ENCODE peak calls at places on chromosomes 7 and 10, in nine cellular contexts. G is GM23248; E is spleen; D is effector memory CD4-positive, alpha-beta T cell; N is cardiac muscle cell; A is body of pancreas; B is CD8-positive, alpha-beta memory T cell; C is IMR-90; K is adipocyte. M is an unnamed sample. For H3K27me3 and H3K36me3, the result is how much of the 10 kb centered on the place peaks cover.

GRCh38 chr10:89355373-89355772 is 22.5 kb upstream of the IFIT1B start:
- DNase-seq in B (no peak), N (peak), G (peak), D (no peak), A (no peak), K (no peak), C (peak), E (no peak), M (no peak)

GRCh38 chr7:50205011-50205410 is 99.5 kb upstream of the IKZF1 start:
- DNase-seq in E (no peak), K (no peak), C (no peak), A (no peak), G (no peak), B (no peak), N (no peak), D (no peak), M (no peak)

GRCh38 chr10:91987397-91988037 is 63.9 kb downstream of the BTAF1 start:
- DNase-seq in K (no peak), C (no peak), N (peak), D (no peak), B (no peak), E (no peak), G (no peak), A (no peak), M (no peak)

GRCh38 chr7:80427218-80427617 is 84.6 kb downstream of the GNAT3 start:
- DNase-seq in K (no peak), E (no peak), A (no peak), C (no peak), B (no peak), N (no peak), G (no peak), D (no peak), M (no peak)

GRCh38 chr10:72637398-72637857 is 11.5 kb upstream of the MICU1 start:
- DNase-seq in B (no peak), E (no peak), G (peak), C (peak), N (peak), K (peak), D (no peak), A (no peak), M (no peak)

GRCh38 chr7:44073664-44074348 is 8.4 kb upstream of the PGAM2 start:
- DNase-seq in K (no peak), C (peak), G (peak), A (peak), E (peak), B (peak), N (no peak), D (no peak), M (no peak)

GRCh38 chr10:58282615-58283014 is 13.7 kb downstream of the CISD1 start:
- DNase-seq in A (no peak), D (no peak), N (peak), G (no peak), C (no peak), E (no peak), B (no peak), K (no peak), M (no peak)

GRCh38 chr7:94933256-94933990 is 26.0 kb downstream of the PPP1R9A start:
- DNase-seq in B (no peak), N (no peak), G (no peak), C (no peak), A (no peak), D (no peak), E (no peak), K (no peak), M (no peak)

GRCh38 chr10:68831961-68832455 is 4.7 kb downstream of the STOX1 start:
- DNase-seq in A (no peak), D (no peak), N (no peak), C (no peak), K (no peak), G (no peak), E (peak), B (no peak), M (no peak)

GRCh38 chr7:88337556-88337955 is 30.9 kb upstream of the STEAP4 start:
- DNase-seq in B (no peak), C (peak), A (no peak), N (peak), E (no peak), K (no peak), G (peak), D (no peak), M (no peak)

GRCh38 chr7:138607216-138608126 is 93.7 kb downstream of the SVOPL start:
- DNase-seq in N (no peak), C (no peak), A (no peak), K (no peak), B (no peak), E (no peak), G (no peak), D (no peak), M (no peak)

GRCh38 chr7:95472521-95473160 is 13.1 kb upstream of the ASB4 start:
- DNase-seq in C (peak), N (peak), G (peak), E (no peak), D (no peak), K (peak), A (no peak), B (no peak), M (no peak)

GRCh38 chr10:86349474-86349873 is 17.1 kb downstream of the GRID1 start:
- DNase-seq in D (no peak), K (no peak), N (peak), A (no peak), G (peak), C (no peak), E (peak), B (no peak), M (no peak)

GRCh38 chr7:125057974-125058373 is 128.3 kb upstream of the POT1 start:
- DNase-seq in D (no peak), E (no peak), C (no peak), A (no peak), B (no peak), G (no peak), K (no peak), N (no peak), M (no peak)

GRCh38 chr10:68471063-68471585 is 649 bp downstream of the DNA2 start:
- DNase-seq in D (no peak), C (no peak), E (no peak), K (peak), B (no peak), G (no peak), N (no peak), A (no peak), M (no peak)

GRCh38 chr7:74372511-74373111 is 81.1 kb upstream of the GTF2IRD1 start:
- DNase-seq in D (no peak), G (no peak), A (no peak), C (no peak), E (no peak), N (peak), B (no peak), K (no peak), M (no peak)

GRCh38 chr7:51270965-51271364 is 45.6 kb downstream of the COBL start:
- DNase-seq in N (no peak), A (no peak), D (no peak), K (no peak), E (no peak), B (no peak), G (no peak), C (no peak), M (no peak)

GRCh38 chr7:149690688-149691446 is 82.5 kb downstream of the ZNF467 start:
- DNase-seq in C (peak), A (no peak), E (no peak), G (peak), D (no peak), N (peak), B (no peak), K (peak), M (peak)

GRCh38 chr10:27741173-27742091 is 4.2 kb downstream of the MKX start:
- DNase-seq in A (peak), C (no peak), G (no peak), B (no peak), D (no peak), E (peak), N (no peak), K (no peak), M (no peak)

GRCh38 chr7:129258649-129259389 is 34.0 kb downstream of the AHCYL2 start:
- DNase-seq in E (no peak), C (no peak), A (no peak), B (no peak), K (no peak), D (no peak), N (no peak), G (no peak), M (no peak)

GRCh38 chr10:566241-566885 is 123.1 kb downstream of the DIP2C start:
- DNase-seq in D (no peak), E (no peak), K (no peak), N (no peak), G (no peak), C (no peak), B (no peak), A (no peak), M (no peak)

GRCh38 chr10:563827-564226 is 125.6 kb downstream of the DIP2C start:
- DNase-seq in B (no peak), N (no peak), C (no peak), D (no peak), G (no peak), A (no peak), K (no peak), E (no peak), M (no peak)

GRCh38 chr10:567869-568268 is 121.6 kb downstream of the DIP2C start:
- DNase-seq in G (no peak), N (no peak), D (no peak), E (no peak), B (no peak), A (no peak), C (no peak), K (no peak), M (no peak)

GRCh38 chr10:565676-566075 is 123.8 kb downstream of the DIP2C start:
- DNase-seq in D (no peak), C (no peak), K (no peak), E (no peak), A (no peak), G (no peak), B (no peak), N (no peak), M (no peak)

DNA sequence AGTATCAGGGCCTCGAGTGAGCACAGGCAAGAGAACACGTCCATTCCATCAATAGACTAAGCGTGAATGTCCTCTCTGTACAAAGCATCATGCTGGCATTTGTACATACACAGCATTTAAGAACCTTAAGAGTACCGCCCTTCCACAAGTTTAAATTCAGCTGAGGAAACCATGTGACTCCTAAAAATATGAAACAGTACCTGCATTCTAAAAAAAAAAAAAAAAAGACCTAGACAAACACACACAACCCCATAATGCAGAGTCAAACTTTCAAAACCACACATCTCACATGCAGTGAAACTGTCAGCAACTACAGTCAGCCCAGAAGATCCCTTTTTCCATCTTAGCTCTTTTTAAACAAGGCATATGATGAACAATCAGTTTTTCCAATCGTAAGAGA is 124.3 kb downstream of the DIP2C start:
- DNase-seq in G (no peak), A (no peak), C (no peak), E (no peak), N (no peak), D (no peak), B (no peak), K (no peak), M (no peak)
- H3K4me3 ChIP-seq in G (no peak), A (no peak), C (no peak), E (no peak), N (no peak), D (no peak), B (no peak), K (no peak), M (no peak)

GRCh38 chr7:66679633-66679980 is 50.9 kb downstream of the KCTD7 start:
- DNase-seq in B (no peak), A (no peak), G (no peak), E (peak), N (no peak), K (no peak), C (no peak), D (no peak), M (no peak)

GRCh38 chr7:66687186-66687585 is 53.3 kb upstream of the RABGEF1 start:
- DNase-seq in G (no peak), E (peak), C (no peak), N (no peak), D (no peak), B (no peak), K (no peak), A (no peak), M (no peak)

GRCh38 chr7:66681491-66682349 is 53.0 kb downstream of the KCTD7 start:
- DNase-seq in D (peak), A (peak), G (peak), K (peak), N (peak), C (peak), E (peak), B (peak), M (peak)

GRCh38 chr7:66683770-66684123 is 55.1 kb downstream of the KCTD7 start:
- DNase-seq in N (no peak), K (no peak), D (no peak), C (no peak), G (peak), E (peak), A (no peak), B (no peak), M (no peak)

GRCh38 chr7:66682350-66683093 is 53.8 kb downstream of the KCTD7 start:
- DNase-seq in B (no peak), C (peak), G (peak), N (peak), E (no peak), K (peak), A (peak), D (no peak), M (no peak)
- H3K27me3 ChIP-seq in B (under half), C (under half), G (under half), N (under half), E (under half), K (under half), A (under half), D (under half), M (under half)

DNA sequence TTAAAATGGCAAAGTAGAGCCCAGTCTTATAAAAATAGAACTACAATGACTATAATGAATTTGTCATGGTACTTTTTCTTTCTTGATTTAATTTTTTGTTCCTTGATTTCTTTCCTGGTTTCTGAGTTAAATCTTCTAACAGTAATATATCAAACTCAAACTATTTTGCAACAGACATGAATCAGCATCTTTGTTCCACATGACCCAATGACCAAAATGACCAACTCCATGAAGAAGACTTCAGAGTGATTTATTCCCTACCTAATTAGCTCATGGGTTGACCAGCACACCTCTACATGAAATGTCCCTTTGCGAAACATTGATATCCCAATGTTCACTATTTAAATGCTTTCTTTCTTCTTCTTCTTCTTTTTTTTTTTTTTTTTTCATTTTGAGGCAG is 30.9 kb downstream of the NMT2 start:
- DNase-seq in B (no peak), G (peak), N (peak), K (peak), C (no peak), E (no peak), D (no peak), A (no peak), M (no peak)
- H3K36me3 ChIP-seq in B (under half), G (under half), N (under half), K (under half), C (under half), E (under half), D (under half), A (under half), M (under half)

DNA sequence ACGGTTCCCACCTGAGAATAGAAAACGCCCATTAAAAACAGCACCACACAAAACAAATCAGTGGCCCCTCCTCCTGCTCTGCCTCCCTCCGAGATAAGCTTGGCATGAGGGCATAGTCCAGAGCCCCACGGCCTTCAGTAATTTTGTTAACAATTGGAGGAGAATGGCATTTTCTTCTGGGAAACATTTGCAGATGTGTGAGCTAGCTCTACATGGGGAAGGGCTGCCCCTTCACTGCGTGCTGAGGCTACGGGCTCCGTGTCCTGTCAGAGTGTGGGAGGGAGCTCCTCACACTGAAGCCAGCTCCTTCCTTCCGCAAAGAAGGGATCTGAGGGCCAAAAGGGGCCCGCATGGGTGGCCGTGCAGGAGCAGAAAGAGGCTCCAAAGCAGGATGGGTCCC is 15.2 kb downstream of the GRK5 start:
- DNase-seq in G (no peak), E (no peak), B (no peak), C (no peak), D (no peak), K (no peak), A (peak), N (peak), M (no peak)
- H3K4me3 ChIP-seq in G (no peak), E (no peak), B (no peak), C (no peak), D (no peak), K (peak), A (no peak), N (no peak), M (no peak)

DNA sequence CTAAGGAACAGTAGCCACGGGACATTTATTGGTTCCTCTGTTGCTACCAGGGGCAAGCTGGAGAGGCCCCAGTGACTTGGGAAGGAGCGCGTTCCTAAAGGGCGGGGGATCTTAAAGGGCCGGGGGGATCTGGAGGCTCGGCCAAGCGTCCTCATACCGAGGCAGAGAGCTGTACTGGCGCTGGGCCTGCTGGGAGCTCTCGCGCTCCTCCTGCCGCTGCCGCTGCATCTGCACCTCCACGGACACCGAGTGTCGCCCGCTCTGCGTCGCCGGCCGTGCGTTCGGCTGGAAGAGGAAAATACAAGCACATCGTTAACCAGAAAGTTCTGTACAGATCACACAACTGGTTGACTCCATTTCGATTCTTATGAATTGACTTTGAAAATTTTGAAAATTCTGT is 695.6 kb downstream of the PARD3 start:
- DNase-seq in C (no peak), K (no peak), N (no peak), A (no peak), E (no peak), G (no peak), D (no peak), B (no peak), M (no peak)
- H3K27me3 ChIP-seq in C (under half), K (under half), N (under half), A (under half), E (under half), G (under half), D (under half), B (under half), M (under half)

DNA sequence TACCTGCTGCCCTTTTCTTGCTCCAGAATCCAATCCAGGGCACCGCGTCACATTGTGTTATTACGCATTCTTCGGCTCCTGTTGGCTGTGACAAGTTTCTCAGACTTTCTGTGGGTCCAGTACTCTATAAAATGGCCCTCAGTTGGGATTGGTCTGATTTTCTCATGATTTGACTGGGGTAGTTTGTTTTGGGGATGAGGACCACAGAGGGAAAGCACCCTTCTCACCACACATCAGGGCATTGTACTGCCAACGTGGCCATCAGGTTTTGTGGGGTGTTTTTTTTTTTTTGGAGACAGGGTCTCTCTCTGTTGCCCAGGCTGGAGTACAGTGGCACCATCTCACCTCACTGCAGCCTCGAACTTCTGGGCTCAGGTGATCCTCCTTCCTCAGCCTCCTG is 17.0 kb upstream of the ORAI2 start:
- DNase-seq in C (no peak), D (no peak), A (no peak), E (no peak), N (no peak), B (no peak), K (no peak), G (no peak), M (no peak)
- H3K36me3 ChIP-seq in C (half or more), D (under half), A (under half), E (under half), N (under half), B (under half), K (half or more), G (under half), M (under half)

GRCh38 chr10:5810235-5810634 is 3.0 kb downstream of the GDI2 start:
- DNase-seq in D (no peak), N (no peak), K (peak), B (no peak), A (no peak), C (no peak), E (no peak), G (peak), M (no peak)
- H3K4me3 ChIP-seq in D (peak), N (peak), K (peak), B (no peak), A (no peak), C (no peak), E (no peak), G (peak), M (no peak)

DNA sequence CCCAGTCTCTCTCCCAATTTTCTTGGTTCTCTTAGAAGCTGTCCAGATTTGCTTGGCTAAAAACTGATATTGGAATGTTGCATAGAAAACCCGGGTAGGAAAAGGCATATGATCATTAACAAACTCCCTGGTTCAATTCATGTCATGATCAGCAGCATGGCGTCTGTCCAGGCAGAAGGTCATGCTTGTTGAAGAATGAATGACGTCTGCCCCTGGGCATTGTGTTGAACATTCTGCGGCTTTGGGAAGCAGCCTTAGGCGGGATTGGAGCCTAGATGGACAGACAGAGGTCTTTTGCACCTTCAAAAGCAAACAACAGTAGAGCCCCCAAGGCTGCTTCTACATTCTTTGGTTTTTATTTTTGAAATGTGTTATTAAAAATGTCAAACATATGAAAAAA is 7.7 kb upstream of the MINDY3 start:
- DNase-seq in E (no peak), D (no peak), C (no peak), K (no peak), A (no peak), B (no peak), N (no peak), G (peak), M (no peak)
- H3K27me3 ChIP-seq in E (under half), D (under half), C (under half), K (under half), A (under half), B (under half), N (half or more), G (under half), M (under half)

GRCh38 chr7:27096756-27097514 is 1.1 kb upstream of the HOXA1 start:
- DNase-seq in K (no peak), E (peak), G (peak), D (no peak), B (no peak), C (peak), N (no peak), A (no peak), M (no peak)
- H3K36me3 ChIP-seq in K (under half), E (under half), G (under half), D (under half), B (under half), C (under half), N (under half), A (under half), M (under half)

GRCh38 chr10:35136263-35136815 is 9.7 kb downstream of the CREM start:
- DNase-seq in K (no peak), C (no peak), E (no peak), G (no peak), N (no peak), B (no peak), D (no peak), A (no peak), M (no peak)
- H3K4me3 ChIP-seq in K (no peak), C (no peak), E (no peak), G (no peak), N (no peak), B (no peak), D (peak), A (no peak), M (no peak)

M was measured in kidney epithelial cell.